ENCODE peak calls at places on chromosomes 2 and 18, in four cellular contexts. P is PC-3, A is left ventricle myocardium inferior, Q is brain microvascular endothelial cell. W is an unnamed sample. For H3K27me3 and H3K36me3, the result is how much of the 10 kb centered on the place peaks cover.

GRCh38 chr2:72078773-72079172 is 68.9 kb downstream of the CYP26B1 start:
- DNase-seq in P (no peak), A (no peak), Q (no peak), W (no peak)

GRCh38 chr2:43402002-43402401 is 175.6 kb upstream of the ZFP36L2 start:
- DNase-seq in P (no peak), A (no peak), Q (no peak), W (no peak)

GRCh38 chr2:48749820-48750739 is 5.4 kb downstream of the LHCGR start:
- DNase-seq in P (no peak), A (no peak), Q (no peak), W (no peak)

GRCh38 chr2:12821656-12822055 is 104.9 kb downstream of the TRIB2 start:
- DNase-seq in P (peak), A (no peak), Q (no peak), W (no peak)

GRCh38 chr2:239127513-239127912 is 273.3 kb downstream of the HDAC4 start:
- DNase-seq in P (no peak), A (no peak), Q (no peak), W (no peak)

GRCh38 chr2:128386066-128386465 is 67.4 kb upstream of the HS6ST1 start:
- DNase-seq in P (no peak), A (no peak), Q (no peak), W (peak)

GRCh38 chr2:232993231-232993821 is 19.7 kb downstream of the NGEF start:
- DNase-seq in P (no peak), A (no peak), Q (no peak), W (no peak)

GRCh38 chr2:42922790-42923631 is 130.6 kb upstream of the HAAO start:
- DNase-seq in P (no peak), A (no peak), Q (peak), W (no peak)

GRCh38 chr2:12721571-12722444 is 5.1 kb downstream of the TRIB2 start:
- DNase-seq in P (no peak), A (no peak), Q (peak), W (no peak)

GRCh38 chr2:9206991-9207640 is 504 bp downstream of the ASAP2 start:
- DNase-seq in P (no peak), A (peak), Q (no peak), W (peak)

GRCh38 chr2:240622631-240623235 is 2.5 kb upstream of the GPR35 start:
- DNase-seq in P (no peak), A (peak), Q (no peak), W (peak)

GRCh38 chr2:42385225-42385624 is 24.2 kb upstream of the COX7A2L start:
- DNase-seq in P (peak), A (no peak), Q (no peak), W (peak)

GRCh38 chr2:232435805-232436204 is 20.1 kb upstream of the ALPI start:
- DNase-seq in P (no peak), A (no peak), Q (no peak), W (peak)

GRCh38 chr2:68837164-68837860 is 33.9 kb downstream of the BMP10 start:
- DNase-seq in P (peak), A (peak), Q (no peak), W (peak)

GRCh38 chr2:68463287-68463877 is 3.7 kb downstream of the FBXO48 start:
- DNase-seq in P (peak), A (no peak), Q (no peak), W (peak)

GRCh38 chr2:85291425-85292023 is 36.3 kb downstream of the TGOLN2 start:
- DNase-seq in P (no peak), A (no peak), Q (no peak), W (no peak)

GRCh38 chr2:72153026-72153791 is 5.5 kb upstream of the CYP26B1 start:
- DNase-seq in P (no peak), A (no peak), Q (no peak), W (peak)

GRCh38 chr18:74242451-74243096 is 49.2 kb downstream of the CYB5A start:
- DNase-seq in P (peak), A (no peak), Q (no peak), W (no peak)

GRCh38 chr2:241114836-241115235 is 12.7 kb upstream of the MTERF4 start:
- DNase-seq in P (no peak), A (no peak), Q (no peak), W (peak)

GRCh38 chr2:44786045-44786817 is 155.3 kb upstream of the SIX3 start:
- DNase-seq in P (no peak), A (no peak), Q (no peak), W (no peak)

GRCh38 chr18:55136864-55137263 is 177.6 kb upstream of the CCDC68 start:
- DNase-seq in P (peak), A (no peak), Q (peak), W (no peak)

GRCh38 chr2:29765711-29766110 is 155.7 kb downstream of the ALK start:
- DNase-seq in P (no peak), A (no peak), Q (no peak), W (no peak)
- H3K4me3 ChIP-seq in P (no peak), A (no peak), Q (no peak), W (no peak)

GRCh38 chr18:46916551-46917107 is 678 bp downstream of the PIAS2 start:
- DNase-seq in P (no peak), A (no peak), Q (peak), W (no peak)
- H3K27me3 ChIP-seq in P (under half), A (under half), Q (under half), W (under half)

GRCh38 chr2:162022290-162022945 is 51.6 kb downstream of the DPP4 start:
- DNase-seq in P (no peak), A (no peak), Q (no peak), W (no peak)
- H3K36me3 ChIP-seq in P (under half), A (under half), Q (under half), W (under half)

DNA sequence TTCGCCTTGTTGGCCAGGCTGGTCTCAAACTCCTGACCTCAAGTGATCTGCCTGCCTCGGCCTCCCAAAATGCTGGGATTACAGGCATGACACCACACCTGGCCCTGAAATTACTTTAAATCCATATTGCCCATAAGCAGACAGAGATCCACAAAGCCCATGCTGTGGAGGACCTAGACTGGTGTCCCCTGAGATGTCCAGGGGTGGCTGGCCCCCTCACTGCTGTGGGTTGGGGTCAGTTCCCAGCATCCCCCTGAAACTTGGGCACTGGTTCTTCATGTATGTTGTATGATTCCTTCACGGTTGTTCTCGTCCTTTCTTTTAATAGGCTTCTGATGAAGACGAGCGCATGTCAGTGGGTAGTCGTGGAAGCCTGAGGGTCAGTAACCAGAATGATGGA is 78.1 kb upstream of the RBM44 start:
- DNase-seq in P (no peak), A (no peak), Q (no peak), W (no peak)
- H3K4me3 ChIP-seq in P (no peak), A (no peak), Q (no peak), W (no peak)

GRCh38 chr2:14975401-14975800 is 342.9 kb downstream of the LRATD1 start:
- DNase-seq in P (peak), A (no peak), Q (no peak), W (no peak)

GRCh38 chr2:14982790-14983189 is 350.3 kb downstream of the LRATD1 start:
- DNase-seq in P (no peak), A (no peak), Q (no peak), W (no peak)

GRCh38 chr2:14978836-14979235 is 346.3 kb downstream of the LRATD1 start:
- DNase-seq in P (peak), A (no peak), Q (no peak), W (no peak)
- H3K27me3 ChIP-seq in P (under half), A (under half), Q (under half), W (under half)

GRCh38 chr18:78630356-78630755 is 349.3 kb upstream of the SALL3 start:
- DNase-seq in P (no peak), A (no peak), Q (no peak), W (no peak)
- H3K36me3 ChIP-seq in P (under half), A (under half), Q (under half), W (under half)

GRCh38 chr18:56650056-56650455 is 1.1 kb upstream of the WDR7 start:
- DNase-seq in P (no peak), A (no peak), Q (no peak), W (no peak)
- H3K4me3 ChIP-seq in P (no peak), A (peak), Q (no peak), W (no peak)

GRCh38 chr2:118813601-118814000 is 33.8 kb downstream of the EN1 start:
- DNase-seq in P (no peak), A (no peak), Q (no peak), W (peak)

GRCh38 chr2:118811514-118811913 is 35.9 kb downstream of the EN1 start:
- DNase-seq in P (no peak), A (no peak), Q (no peak), W (no peak)

GRCh38 chr2:118810766-118811165 is 36.7 kb downstream of the EN1 start:
- DNase-seq in P (no peak), A (no peak), Q (no peak), W (no peak)

GRCh38 chr2:118814368-118814767 is 33.1 kb downstream of the EN1 start:
- DNase-seq in P (no peak), A (no peak), Q (no peak), W (peak)

DNA sequence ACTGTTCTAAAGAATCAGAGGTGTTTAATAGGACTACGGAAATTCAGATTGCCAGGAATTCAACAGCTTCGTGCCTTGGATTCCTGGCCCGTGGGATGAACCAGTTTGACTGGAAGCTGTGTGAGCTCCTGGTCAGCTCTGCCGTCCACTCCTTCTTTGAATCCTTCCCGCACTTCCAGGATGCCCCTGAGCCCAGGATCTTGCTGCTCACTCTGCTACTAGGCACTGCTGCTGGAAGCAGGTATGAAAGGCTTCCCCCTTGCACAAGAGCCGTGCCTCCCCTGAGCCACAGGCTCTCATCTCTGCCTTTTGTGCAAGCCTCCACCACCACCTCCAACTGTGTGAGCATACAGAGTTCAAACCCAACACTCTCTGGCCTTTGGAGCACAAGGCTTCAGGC is 34.9 kb downstream of the EN1 start:
- DNase-seq in P (no peak), A (no peak), Q (no peak), W (peak)
- H3K27me3 ChIP-seq in P (under half), A (half or more), Q (under half), W (under half)

GRCh38 chr2:98552499-98553179 is 55.7 kb downstream of the COA5 start:
- DNase-seq in P (peak), A (no peak), Q (peak), W (no peak)

GRCh38 chr2:98554116-98554861 is 54.0 kb downstream of the COA5 start:
- DNase-seq in P (no peak), A (no peak), Q (no peak), W (no peak)

GRCh38 chr2:98556634-98557033 is 51.7 kb downstream of the COA5 start:
- DNase-seq in P (no peak), A (no peak), Q (no peak), W (no peak)

GRCh38 chr2:98558852-98559530 is 49.3 kb downstream of the COA5 start:
- DNase-seq in P (no peak), A (no peak), Q (no peak), W (no peak)

DNA sequence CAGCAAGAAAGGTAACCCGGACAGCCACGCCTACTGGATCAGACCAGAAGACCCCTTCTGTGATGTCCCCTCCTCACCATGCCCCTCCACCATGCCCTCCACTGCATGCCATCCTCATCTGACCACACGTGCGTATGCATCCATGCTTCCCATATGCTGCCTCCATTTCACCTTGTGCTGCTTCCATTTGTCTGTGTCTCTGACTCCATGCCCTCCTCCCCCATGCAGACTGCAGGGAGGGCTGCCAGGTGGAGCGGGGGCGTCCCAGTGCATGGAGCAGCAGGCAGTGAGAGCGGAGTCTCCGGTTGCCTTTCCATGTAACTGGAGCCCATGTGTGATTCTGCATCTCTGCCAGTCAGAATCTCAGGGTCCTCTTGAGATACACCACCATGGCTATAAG is 52.6 kb downstream of the COA5 start:
- DNase-seq in P (no peak), A (no peak), Q (no peak), W (no peak)
- H3K36me3 ChIP-seq in P (under half), A (half or more), Q (under half), W (under half)